ENCODE peak calls at places on chromosomes 12 and 14, in four cellular contexts. Q is glutamatergic neuron, T is B cell, V is lower leg skin. G is an unnamed sample.

GRCh38 chr12:118685983-118686607 is 295.2 kb upstream of the SRRM4 start:
- DNase-seq in T (no peak), Q (no peak), V (no peak), G (no peak)

GRCh38 chr12:46266869-46267617 is 1.8 kb downstream of the SLC38A1 start:
- DNase-seq in T (peak; percentile 63), V (peak; percentile 92), Q (peak; percentile 68), G (peak; percentile 61)

GRCh38 chr14:94970937-94971730 is 186.2 kb downstream of the DICER1 start:
- DNase-seq in Q (no peak), V (peak; percentile 83), T (no peak), G (no peak)

GRCh38 chr12:106296179-106296877 is 6.2 kb upstream of the TCP11L2 start:
- DNase-seq in T (no peak), V (no peak), Q (no peak), G (peak; percentile 44)

GRCh38 chr12:2570562-2570961 is 224.2 kb upstream of the FKBP4 start:
- DNase-seq in Q (no peak), T (no peak), V (no peak), G (no peak)

GRCh38 chr14:61923348-61923747 is 161.1 kb downstream of the SNAPC1 start:
- DNase-seq in Q (no peak), T (no peak), V (no peak), G (peak; percentile 11)

GRCh38 chr12:124007356-124007755 is 34.3 kb downstream of the ZNF664 start:
- DNase-seq in Q (no peak), T (no peak), V (peak; percentile 46), G (no peak)

GRCh38 chr12:61138381-61138759 is 1121.8 kb upstream of the USP15 start:
- DNase-seq in T (no peak), V (no peak), Q (no peak), G (no peak)

GRCh38 chr14:102182901-102183619 is 43.4 kb downstream of the WDR20 start:
- DNase-seq in V (no peak), T (no peak), Q (no peak), G (no peak)

GRCh38 chr12:52949413-52950331 is 754 bp downstream of the KRT18 start:
- DNase-seq in V (no peak), T (no peak), Q (no peak), G (peak; percentile 98)

GRCh38 chr14:105600939-105601359 is 74.6 kb downstream of the TMEM121 start:
- DNase-seq in T (peak; percentile 54), V (no peak), Q (no peak), G (no peak)

GRCh38 chr14:31893156-31893813 is 183.8 kb upstream of the ARHGAP5 start:
- DNase-seq in V (no peak), T (no peak), Q (no peak), G (no peak)

GRCh38 chr12:12008931-12009611 is 61.7 kb upstream of the BCL2L14 start:
- DNase-seq in T (no peak), Q (no peak), V (peak; percentile 84), G (peak; percentile 86)

GRCh38 chr12:15721716-15722115 is 67.5 kb downstream of the EPS8 start:
- DNase-seq in Q (no peak), V (no peak), T (no peak), G (no peak)

GRCh38 chr12:25436206-25436912 is 116.7 kb downstream of the LMNTD1 start:
- DNase-seq in T (peak; percentile 57), Q (no peak), V (no peak), G (peak; percentile 87)

GRCh38 chr12:77007476-77007875 is 57.9 kb downstream of the E2F7 start:
- DNase-seq in V (no peak), Q (no peak), T (no peak), G (no peak)

GRCh38 chr14:73789996-73790581 is 61.5 kb upstream of the PTGR2 start:
- DNase-seq in Q (peak; percentile 39), V (peak; percentile 92), T (no peak), G (no peak)

GRCh38 chr12:105418232-105418631 is 87.7 kb downstream of the C12orf75 start:
- DNase-seq in T (no peak), Q (no peak), V (no peak), G (peak; percentile 92)

GRCh38 chr12:25590021-25590721 is 37.1 kb upstream of the LMNTD1 start:
- DNase-seq in Q (no peak), V (no peak), T (no peak), G (no peak)

GRCh38 chr12:6962285-6963015 is 8.0 kb downstream of the PHB2 start:
- DNase-seq in Q (no peak), V (no peak), T (peak; percentile 10), G (peak; percentile 90)

GRCh38 chr14:94681300-94682060 is 69.3 kb downstream of the SERPINA3 start:
- DNase-seq in Q (no peak), V (peak; percentile 79), T (no peak), G (peak; percentile 57)

G was measured in SW480.